ENCODE peak calls at places on chromosome 6, in four cellular contexts. E is foreskin keratinocyte, F is EL, L is iris pigment epithelial cell. M is an unnamed sample.
A peak's percentile ranks its signal among the peaks of the same experiment; 100 is the strongest.

GRCh38 chr6:120935007-120935406 is 399.3 kb downstream of the TBC1D32 start:
- DNase-seq in L (no peak), E (no peak), F (no peak), M (no peak)

GRCh38 chr6:28336284-28337024 is 506 bp upstream of the ZSCAN31 start:
- DNase-seq in E (no peak), F (peak; percentile 29), L (no peak), M (no peak)

GRCh38 chr6:25124216-25124615 is 155.0 kb upstream of the CARMIL1 start:
- DNase-seq in L (no peak), E (no peak), F (no peak), M (no peak)

GRCh38 chr6:75852721-75853120 is 103.7 kb downstream of the MYO6 start:
- DNase-seq in L (peak; percentile 83), F (peak; percentile 18), E (no peak), M (no peak)

GRCh38 chr6:55868910-55869479 is 6.4 kb downstream of the BMP5 start:
- DNase-seq in E (peak; percentile 100), F (peak; percentile 71), L (peak; percentile 53), M (no peak)

GRCh38 chr6:38625191-38625590 is 14.5 kb downstream of the BTBD9 start:
- DNase-seq in E (no peak), L (no peak), F (no peak), M (no peak)

GRCh38 chr6:23244300-23244699 is 674.9 kb downstream of the HDGFL1 start:
- DNase-seq in F (peak; percentile 26), L (peak; percentile 91), E (peak; percentile 23), M (no peak)

GRCh38 chr6:25883536-25883935 is 9.5 kb upstream of the SLC17A3 start:
- DNase-seq in F (peak; percentile 63), L (peak; percentile 15), E (no peak), M (no peak)

GRCh38 chr6:73388433-73388799 is 6.2 kb upstream of the DDX43 start:
- DNase-seq in L (no peak), E (no peak), F (no peak), M (no peak)

GRCh38 chr6:80468398-80468797 is 361.9 kb downstream of the BCKDHB start:
- DNase-seq in F (no peak), L (no peak), E (no peak), M (no peak)

GRCh38 chr6:24517659-24518538 is 23.1 kb downstream of the ALDH5A1 start:
- DNase-seq in F (no peak), E (no peak), L (no peak), M (no peak)

GRCh38 chr6:167293590-167294091 is 2.5 kb downstream of the UNC93A start:
- DNase-seq in L (no peak), E (no peak), F (no peak), M (no peak)

GRCh38 chr6:162706236-162706635 is 21.3 kb downstream of the PRKN start:
- DNase-seq in E (no peak), F (no peak), L (no peak), M (no peak)

M was measured in pancreas.